ENCODE peak calls at places on chromosomes 6 and 20, in nine cellular contexts. B, K, S, E, N, I, X, V and Q are unnamed samples.
A peak's percentile ranks its signal among the peaks of the same experiment; 100 is the strongest.

GRCh38 chr6:141552463-141552862 is 580.3 kb upstream of the GJE1 start:
- DNase-seq in B (no peak), K (peak; percentile 84), S (peak; percentile 34), E (peak; percentile 77), N (peak; percentile 86), I (peak; percentile 89), X (no peak), V (no peak), Q (no peak)

GRCh38 chr6:35605600-35605999 is 83.1 kb downstream of the FKBP5 start:
- DNase-seq in B (no peak), K (no peak), S (no peak), E (no peak), N (no peak), I (no peak), X (no peak), V (no peak), Q (no peak)

GRCh38 chr6:20424679-20425078 is 23.0 kb downstream of the E2F3 start:
- DNase-seq in B (no peak), K (no peak), S (no peak), E (no peak), N (no peak), I (peak; percentile 49), X (peak; percentile 71), V (no peak), Q (peak; percentile 61)

GRCh38 chr20:58103517-58103904 is 124.9 kb downstream of the ANKRD60 start:
- DNase-seq in B (no peak), K (no peak), S (no peak), E (no peak), N (no peak), I (no peak), X (no peak), V (no peak), Q (no peak)

GRCh38 chr6:43297644-43298564 is at the start of gene SLC22A7:
- DNase-seq in B (no peak), K (no peak), S (no peak), E (no peak), N (no peak), I (peak; percentile 60), X (no peak), V (no peak), Q (no peak)

GRCh38 chr6:138653435-138653834 is 120.1 kb upstream of the CCDC28A start:
- DNase-seq in B (no peak), K (no peak), S (no peak), E (no peak), N (no peak), I (no peak), X (no peak), V (no peak), Q (no peak)

GRCh38 chr20:58907481-58908137 is 55.1 kb downstream of the GNAS start:
- DNase-seq in B (peak; percentile 64), K (peak; percentile 18), S (peak; percentile 98), E (no peak), N (peak; percentile 72), I (peak; percentile 50), X (peak; percentile 79), V (no peak), Q (peak; percentile 94)

GRCh38 chr6:166379800-166380199 is 2.9 kb downstream of the MPC1 start:
- DNase-seq in B (no peak), K (no peak), S (no peak), E (no peak), N (no peak), I (no peak), X (no peak), V (no peak), Q (no peak)

GRCh38 chr6:34392497-34393190 is at the start of gene NUDT3:
- DNase-seq in B (peak; percentile 96), K (peak; percentile 81), S (peak; percentile 83), E (peak; percentile 87), N (peak; percentile 91), I (peak; percentile 92), X (peak; percentile 96), V (peak; percentile 95), Q (peak; percentile 94)

GRCh38 chr6:133896344-133896721 is 7.4 kb downstream of the TCF21 start:
- DNase-seq in B (no peak), K (no peak), S (no peak), E (no peak), N (no peak), I (peak; percentile 34), X (no peak), V (no peak), Q (no peak)

GRCh38 chr6:3809515-3809891 is 39.7 kb upstream of the FAM50B start:
- DNase-seq in B (no peak), K (no peak), S (no peak), E (no peak), N (no peak), I (no peak), X (no peak), V (no peak), Q (no peak)

GRCh38 chr6:3811191-3811590 is 38.0 kb upstream of the FAM50B start:
- DNase-seq in B (no peak), K (no peak), S (no peak), E (no peak), N (no peak), I (no peak), X (no peak), V (no peak), Q (no peak)

GRCh38 chr6:3809982-3810381 is 39.2 kb upstream of the FAM50B start:
- DNase-seq in B (no peak), K (no peak), S (no peak), E (no peak), N (no peak), I (no peak), X (no peak), V (no peak), Q (no peak)

GRCh38 chr6:3808189-3808588 is 41.0 kb upstream of the FAM50B start:
- DNase-seq in B (no peak), K (peak; percentile 18), S (no peak), E (no peak), N (no peak), I (no peak), X (no peak), V (no peak), Q (no peak)

DNA sequence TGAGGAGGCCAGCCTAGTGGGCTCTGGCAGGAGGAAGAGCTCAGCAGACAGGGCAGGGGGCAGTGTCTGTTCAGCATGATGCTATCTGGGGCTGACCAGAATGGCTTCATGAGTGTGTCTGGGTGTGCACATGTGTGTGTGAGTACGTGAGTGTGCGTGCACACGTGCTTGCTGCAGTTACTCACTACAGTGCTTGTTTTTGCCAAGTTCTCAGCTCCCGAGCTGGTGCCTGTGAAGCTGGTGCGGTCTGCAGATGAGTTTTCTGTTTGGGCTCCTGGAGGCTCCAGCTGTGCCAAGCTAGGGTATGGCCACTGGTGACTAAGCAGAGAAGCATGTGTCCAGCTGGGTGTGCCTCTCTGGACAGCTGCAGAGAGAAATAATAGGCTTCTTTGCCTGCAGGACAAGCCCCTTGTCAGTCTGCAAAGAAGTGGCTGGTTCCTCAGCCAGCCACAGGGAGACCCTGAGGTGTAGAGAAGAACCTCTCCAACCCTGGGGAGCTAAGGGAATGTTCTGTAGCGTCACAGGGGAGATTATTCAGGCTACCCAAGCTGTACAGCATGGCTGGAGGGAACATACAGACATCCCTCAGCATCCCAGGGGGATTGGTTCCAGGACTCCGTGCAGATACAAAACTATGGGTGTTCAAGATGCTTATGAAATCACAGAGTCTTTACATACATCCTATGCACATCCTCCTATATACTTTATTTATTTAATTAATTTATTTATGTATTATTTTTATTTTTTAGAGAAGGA is 40.2 kb upstream of the FAM50B start:
- DNase-seq in B (no peak), K (peak; percentile 86), S (no peak), E (peak; percentile 66), N (peak; percentile 77), I (peak; percentile 50), X (no peak), V (no peak), Q (no peak)
- TF ChIP-seq REST in B (peak; percentile 40), K (no peak), S (no peak), E (no peak), N (no peak), I (no peak), X (no peak), V (no peak), Q (no peak)

GRCh38 chr6:31270788-31271640 is 878 bp downstream of the HLA-C start:
- DNase-seq in B (peak; percentile 49), K (no peak), S (no peak), E (no peak), N (peak; percentile 15), I (no peak), X (no peak), V (peak; percentile 68), Q (peak; percentile 12)
- H3K27ac ChIP-seq in B (peak overlapping the region; percentile 72), K (peak overlapping the region; percentile 59), S (peak overlapping the region; percentile 95), E (peak overlapping the region; percentile 93), N (peak overlapping the region; percentile 52), I (no peak overlapping the region), X (no peak overlapping the region), V (no peak overlapping the region), Q (peak overlapping the region; percentile 94)

GRCh38 chr20:62515280-62515679 is 39.5 kb upstream of the GATA5 start:
- DNase-seq in B (no peak), K (no peak), S (no peak), E (no peak), N (no peak), I (no peak), X (no peak), V (no peak), Q (no peak)

GRCh38 chr20:62513991-62514390 is 38.2 kb upstream of the GATA5 start:
- DNase-seq in B (no peak), K (no peak), S (no peak), E (no peak), N (no peak), I (no peak), X (no peak), V (no peak), Q (no peak)

GRCh38 chr20:62511300-62511914 is 35.6 kb upstream of the GATA5 start:
- DNase-seq in B (no peak), K (no peak), S (no peak), E (no peak), N (no peak), I (no peak), X (no peak), V (no peak), Q (no peak)

GRCh38 chr20:62512812-62513211 is 37.0 kb upstream of the GATA5 start:
- DNase-seq in B (no peak), K (no peak), S (no peak), E (no peak), N (no peak), I (no peak), X (no peak), V (no peak), Q (no peak)

DNA sequence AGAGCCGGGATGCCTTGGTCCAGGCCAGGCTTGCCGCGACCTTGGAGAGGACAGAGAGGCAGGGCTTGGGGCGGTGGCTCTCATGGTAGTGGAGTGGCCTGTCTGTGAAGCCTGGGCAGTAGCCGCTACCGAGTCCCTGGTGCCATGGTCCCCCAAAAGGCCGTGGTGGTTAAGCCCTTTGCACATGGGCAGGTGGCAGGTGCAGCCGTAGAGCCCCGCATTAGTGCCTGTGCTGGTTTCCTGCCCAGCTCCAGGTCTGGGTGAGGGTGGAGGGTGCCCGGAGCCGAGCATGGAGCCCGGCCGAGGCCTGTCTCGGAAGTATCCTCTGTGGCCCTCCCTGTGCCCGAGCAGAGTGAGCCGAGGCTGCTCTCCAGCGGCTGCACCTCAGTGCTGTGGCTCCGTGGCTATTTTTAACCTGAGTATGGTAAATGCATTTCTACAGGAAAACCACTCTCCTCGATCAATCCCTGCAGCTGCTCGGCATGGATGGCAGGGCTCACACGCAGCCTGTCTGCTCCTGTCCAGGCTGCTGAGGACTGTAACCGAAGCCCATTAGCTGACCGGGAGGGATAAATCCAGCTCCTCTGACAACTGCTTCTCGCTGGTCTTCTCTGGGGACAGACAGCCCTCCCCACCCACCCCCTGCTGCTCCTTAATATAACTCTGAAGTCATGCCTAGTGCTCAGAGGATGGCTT is 36.3 kb upstream of the GATA5 start:
- DNase-seq in B (no peak), K (no peak), S (no peak), E (no peak), N (no peak), I (no peak), X (no peak), V (no peak), Q (no peak)
- TF ChIP-seq REST in B (no peak), K (no peak), S (no peak), E (no peak), N (no peak), I (no peak), X (no peak), V (no peak), Q (no peak)

GRCh38 chr20:19758888-19759331 is 852 bp downstream of the RIN2 start:
- DNase-seq in B (peak; percentile 65), K (no peak), S (no peak), E (no peak), N (peak; percentile 56), I (peak; percentile 74), X (no peak), V (peak; percentile 79), Q (no peak)
- H3K27ac ChIP-seq in B (peak overlapping the region; percentile 82), K (peak overlapping the region; percentile 93), S (no peak overlapping the region), E (no peak overlapping the region), N (peak overlapping the region; percentile 85), I (peak overlapping the region; percentile 61), X (no peak overlapping the region), V (no peak overlapping the region), Q (no peak overlapping the region)